ENCODE peak calls at places on chromosomes 2 and 18, in eight cellular contexts. K is HT-29, G is sciatic nerve, Z is astrocyte of the cerebellum, Q is Kasumi-1, V is astrocyte of the hippocampus, L is GM20000, X is AG08396. U is an unnamed sample.

GRCh38 chr2:141767051-141767450 is 363.8 kb downstream of the LRP1B start:
- DNase-seq in Z (peak), Q (no peak), X (no peak), V (peak), L (no peak), G (no peak), K (no peak), U (no peak)

GRCh38 chr2:32812316-32812715 is 134.4 kb upstream of the LTBP1 start:
- DNase-seq in Q (no peak), K (no peak), X (no peak), G (no peak), V (no peak), Z (no peak), L (no peak), U (no peak)

GRCh38 chr2:223203971-223204370 is 152.0 kb downstream of the KCNE4 start:
- DNase-seq in K (no peak), Z (peak), X (peak), L (no peak), G (no peak), V (peak), Q (no peak), U (no peak)

GRCh38 chr18:58222439-58223125 is 178.6 kb downstream of the NEDD4L start:
- DNase-seq in X (no peak), K (peak), V (peak), L (no peak), G (no peak), Q (no peak), Z (no peak), U (no peak)

GRCh38 chr18:59623456-59624383 is 73.5 kb downstream of the CCBE1 start:
- DNase-seq in K (no peak), V (peak), G (no peak), Z (peak), X (peak), L (no peak), Q (no peak), U (no peak)

GRCh38 chr18:79442508-79443221 is 46.9 kb downstream of the NFATC1 start:
- DNase-seq in Q (no peak), V (no peak), X (no peak), K (no peak), L (no peak), G (no peak), Z (no peak), U (peak)

GRCh38 chr2:206693399-206694137 is 24.6 kb downstream of the DYTN start:
- DNase-seq in X (peak), K (peak), Z (peak), V (peak), L (peak), G (no peak), Q (peak), U (no peak)

GRCh38 chr2:29123584-29124349 is 8.6 kb downstream of the CLIP4 start:
- DNase-seq in X (peak), Q (no peak), K (peak), G (no peak), L (no peak), Z (peak), V (peak), U (no peak)

GRCh38 chr2:203740741-203741363 is 34.4 kb downstream of the CD28 start:
- DNase-seq in K (no peak), X (no peak), V (no peak), L (no peak), G (no peak), Z (no peak), Q (no peak), U (no peak)

GRCh38 chr2:99544608-99545007 is 54.8 kb upstream of the REV1 start:
- DNase-seq in Z (no peak), V (no peak), Q (no peak), K (no peak), X (no peak), G (no peak), L (no peak), U (no peak)

GRCh38 chr18:35389095-35389618 is 12.0 kb upstream of the ZNF396 start:
- DNase-seq in Q (no peak), L (no peak), G (no peak), V (peak), X (peak), K (no peak), Z (peak), U (no peak)

U was measured in GF-D8.